ENCODE peak calls at places on chromosomes 1 and 21, in five cellular contexts. One of them, this sample, is unnamed.

GRCh38 chr21:29718081-29718815 is 221.5 kb downstream of the GRIK1 start:
- DNase-seq in spleen: no peak
- DNase-seq in tibial nerve: no peak
- DNase-seq in Kasumi-1: no peak
- DNase-seq in activated T-cell treated with anti-CD3 and anti-CD28 coated beads, Interleukin-2, amount 50 U/mL, for 48 hours: no peak
- DNase-seq in this sample: no peak

GRCh38 chr1:233485809-233486398 is 128.0 kb upstream of the KCNK1 start:
- DNase-seq in tibial nerve: no peak
- DNase-seq in spleen: no peak
- DNase-seq in activated T-cell treated with anti-CD3 and anti-CD28 coated beads, Interleukin-2, amount 50 U/mL, for 48 hours: no peak
- DNase-seq in Kasumi-1: no peak
- DNase-seq in this sample: no peak

GRCh38 chr1:206754011-206754410 is 16.6 kb upstream of the IL19 start:
- DNase-seq in tibial nerve: no peak
- DNase-seq in Kasumi-1: no peak
- DNase-seq in activated T-cell treated with anti-CD3 and anti-CD28 coated beads, Interleukin-2, amount 50 U/mL, for 48 hours: no peak
- DNase-seq in spleen: no peak
- DNase-seq in this sample: no peak

GRCh38 chr1:24735619-24736375 is 9.4 kb upstream of the CLIC4 start:
- DNase-seq in tibial nerve: no peak
- DNase-seq in activated T-cell treated with anti-CD3 and anti-CD28 coated beads, Interleukin-2, amount 50 U/mL, for 48 hours: no peak
- DNase-seq in Kasumi-1: no peak
- DNase-seq in spleen: peak
- DNase-seq in this sample: peak

GRCh38 chr1:71587961-71588360 is 507.1 kb upstream of the ZRANB2 start:
- DNase-seq in spleen: no peak
- DNase-seq in Kasumi-1: peak
- DNase-seq in tibial nerve: no peak
- DNase-seq in activated T-cell treated with anti-CD3 and anti-CD28 coated beads, Interleukin-2, amount 50 U/mL, for 48 hours: no peak
- DNase-seq in this sample: no peak

GRCh38 chr21:16137106-16137505 is 407.3 kb downstream of the USP25 start:
- DNase-seq in Kasumi-1: no peak
- DNase-seq in activated T-cell treated with anti-CD3 and anti-CD28 coated beads, Interleukin-2, amount 50 U/mL, for 48 hours: no peak
- DNase-seq in tibial nerve: no peak
- DNase-seq in spleen: no peak
- DNase-seq in this sample: no peak

GRCh38 chr1:19804786-19805390 is 5.2 kb upstream of the TMCO4 start:
- DNase-seq in activated T-cell treated with anti-CD3 and anti-CD28 coated beads, Interleukin-2, amount 50 U/mL, for 48 hours: no peak
- DNase-seq in tibial nerve: no peak
- DNase-seq in Kasumi-1: no peak
- DNase-seq in spleen: no peak
- DNase-seq in this sample: no peak

GRCh38 chr1:241639653-241640148 is 468 bp downstream of the CHML start:
- DNase-seq in Kasumi-1: peak
- DNase-seq in activated T-cell treated with anti-CD3 and anti-CD28 coated beads, Interleukin-2, amount 50 U/mL, for 48 hours: peak
- DNase-seq in tibial nerve: no peak
- DNase-seq in spleen: peak
- DNase-seq in this sample: no peak

GRCh38 chr1:168974611-168975010 is 131.9 kb upstream of the ATP1B1 start:
- DNase-seq in spleen: no peak
- DNase-seq in activated T-cell treated with anti-CD3 and anti-CD28 coated beads, Interleukin-2, amount 50 U/mL, for 48 hours: no peak
- DNase-seq in Kasumi-1: no peak
- DNase-seq in tibial nerve: no peak
- DNase-seq in this sample: no peak

GRCh38 chr1:192807221-192807967 is 1.4 kb upstream of the RGS2 start:
- DNase-seq in Kasumi-1: peak
- DNase-seq in spleen: no peak
- DNase-seq in tibial nerve: no peak
- DNase-seq in activated T-cell treated with anti-CD3 and anti-CD28 coated beads, Interleukin-2, amount 50 U/mL, for 48 hours: peak
- DNase-seq in this sample: peak

GRCh38 chr1:177209357-177209756 is 38.6 kb downstream of the BRINP2 start:
- DNase-seq in Kasumi-1: no peak
- DNase-seq in tibial nerve: peak
- DNase-seq in spleen: peak
- DNase-seq in activated T-cell treated with anti-CD3 and anti-CD28 coated beads, Interleukin-2, amount 50 U/mL, for 48 hours: no peak
- DNase-seq in this sample: no peak

GRCh38 chr1:178684111-178684510 is 40.9 kb upstream of the RALGPS2 start:
- DNase-seq in Kasumi-1: no peak
- DNase-seq in spleen: no peak
- DNase-seq in tibial nerve: no peak
- DNase-seq in activated T-cell treated with anti-CD3 and anti-CD28 coated beads, Interleukin-2, amount 50 U/mL, for 48 hours: no peak
- DNase-seq in this sample: no peak

GRCh38 chr1:239283229-239283628 is 103.1 kb upstream of the CHRM3 start:
- DNase-seq in Kasumi-1: no peak
- DNase-seq in spleen: no peak
- DNase-seq in tibial nerve: no peak
- DNase-seq in activated T-cell treated with anti-CD3 and anti-CD28 coated beads, Interleukin-2, amount 50 U/mL, for 48 hours: no peak
- DNase-seq in this sample: no peak

GRCh38 chr1:17053071-17053684 is 654 bp downstream of the SDHB start:
- DNase-seq in spleen: no peak
- DNase-seq in activated T-cell treated with anti-CD3 and anti-CD28 coated beads, Interleukin-2, amount 50 U/mL, for 48 hours: peak
- DNase-seq in Kasumi-1: no peak
- DNase-seq in tibial nerve: no peak
- DNase-seq in this sample: peak

GRCh38 chr21:38556390-38556789 is 58.1 kb upstream of the ERG start:
- DNase-seq in activated T-cell treated with anti-CD3 and anti-CD28 coated beads, Interleukin-2, amount 50 U/mL, for 48 hours: no peak
- DNase-seq in tibial nerve: no peak
- DNase-seq in spleen: no peak
- DNase-seq in Kasumi-1: no peak
- DNase-seq in this sample: no peak

GRCh38 chr21:36504067-36505058 is 24.4 kb upstream of the CLDN14 start:
- DNase-seq in Kasumi-1: peak
- DNase-seq in activated T-cell treated with anti-CD3 and anti-CD28 coated beads, Interleukin-2, amount 50 U/mL, for 48 hours: peak
- DNase-seq in tibial nerve: no peak
- DNase-seq in spleen: no peak
- DNase-seq in this sample: peak

GRCh38 chr1:147273409-147274307 is 31.2 kb downstream of the CHD1L start:
- DNase-seq in activated T-cell treated with anti-CD3 and anti-CD28 coated beads, Interleukin-2, amount 50 U/mL, for 48 hours: no peak
- DNase-seq in tibial nerve: no peak
- DNase-seq in Kasumi-1: peak
- DNase-seq in spleen: no peak
- DNase-seq in this sample: peak

GRCh38 chr1:59116920-59117542 is 179.9 kb upstream of the FGGY start:
- DNase-seq in tibial nerve: no peak
- DNase-seq in spleen: no peak
- DNase-seq in activated T-cell treated with anti-CD3 and anti-CD28 coated beads, Interleukin-2, amount 50 U/mL, for 48 hours: peak
- DNase-seq in Kasumi-1: no peak
- DNase-seq in this sample: no peak

GRCh38 chr1:204198978-204199340 is 2.7 kb upstream of the KISS1 start:
- DNase-seq in tibial nerve: no peak
- DNase-seq in spleen: peak
- DNase-seq in Kasumi-1: no peak
- DNase-seq in activated T-cell treated with anti-CD3 and anti-CD28 coated beads, Interleukin-2, amount 50 U/mL, for 48 hours: no peak
- DNase-seq in this sample: no peak

GRCh38 chr1:207264663-207265270 is 56.7 kb upstream of the CD55 start:
- DNase-seq in spleen: no peak
- DNase-seq in Kasumi-1: no peak
- DNase-seq in activated T-cell treated with anti-CD3 and anti-CD28 coated beads, Interleukin-2, amount 50 U/mL, for 48 hours: no peak
- DNase-seq in tibial nerve: no peak
- DNase-seq in this sample: no peak

GRCh38 chr1:91731815-91732214 is 154.1 kb downstream of the TGFBR3 start:
- DNase-seq in spleen: no peak
- DNase-seq in activated T-cell treated with anti-CD3 and anti-CD28 coated beads, Interleukin-2, amount 50 U/mL, for 48 hours: peak
- DNase-seq in Kasumi-1: no peak
- DNase-seq in tibial nerve: no peak
- DNase-seq in this sample: no peak

GRCh38 chr1:1781526-1781903 is 3.2 kb upstream of the NADK start:
- DNase-seq in tibial nerve: no peak
- DNase-seq in activated T-cell treated with anti-CD3 and anti-CD28 coated beads, Interleukin-2, amount 50 U/mL, for 48 hours: peak
- DNase-seq in Kasumi-1: no peak
- DNase-seq in spleen: no peak
- DNase-seq in this sample: no peak

GRCh38 chr1:209400351-209401220 is 182.9 kb upstream of the CAMK1G start:
- DNase-seq in Kasumi-1: no peak
- DNase-seq in tibial nerve: no peak
- DNase-seq in spleen: no peak
- DNase-seq in activated T-cell treated with anti-CD3 and anti-CD28 coated beads, Interleukin-2, amount 50 U/mL, for 48 hours: no peak
- DNase-seq in this sample: no peak

GRCh38 chr1:90505806-90506205 is 211.3 kb downstream of the BARHL2 start:
- DNase-seq in Kasumi-1: no peak
- DNase-seq in tibial nerve: no peak
- DNase-seq in activated T-cell treated with anti-CD3 and anti-CD28 coated beads, Interleukin-2, amount 50 U/mL, for 48 hours: no peak
- DNase-seq in spleen: no peak
- DNase-seq in this sample: no peak

GRCh38 chr1:10818262-10819197 is 22.1 kb upstream of the CASZ1 start:
- DNase-seq in activated T-cell treated with anti-CD3 and anti-CD28 coated beads, Interleukin-2, amount 50 U/mL, for 48 hours: no peak
- DNase-seq in tibial nerve: no peak
- DNase-seq in Kasumi-1: no peak
- DNase-seq in spleen: no peak
- DNase-seq in this sample: no peak

GRCh38 chr1:203467550-203467921 is 8.1 kb upstream of the PRELP start:
- DNase-seq in activated T-cell treated with anti-CD3 and anti-CD28 coated beads, Interleukin-2, amount 50 U/mL, for 48 hours: no peak
- DNase-seq in spleen: no peak
- DNase-seq in tibial nerve: peak
- DNase-seq in Kasumi-1: no peak
- DNase-seq in this sample: no peak

GRCh38 chr1:87279201-87279860 is 49.3 kb upstream of the LMO4 start:
- DNase-seq in spleen: no peak
- DNase-seq in Kasumi-1: no peak
- DNase-seq in activated T-cell treated with anti-CD3 and anti-CD28 coated beads, Interleukin-2, amount 50 U/mL, for 48 hours: no peak
- DNase-seq in tibial nerve: peak
- DNase-seq in this sample: no peak

GRCh38 chr1:10867914-10868598 is 71.6 kb upstream of the CASZ1 start:
- DNase-seq in activated T-cell treated with anti-CD3 and anti-CD28 coated beads, Interleukin-2, amount 50 U/mL, for 48 hours: no peak
- DNase-seq in Kasumi-1: no peak
- DNase-seq in tibial nerve: no peak
- DNase-seq in spleen: no peak
- DNase-seq in this sample: no peak

GRCh38 chr1:11175461-11175860 is 13.7 kb upstream of the ANGPTL7 start:
- DNase-seq in activated T-cell treated with anti-CD3 and anti-CD28 coated beads, Interleukin-2, amount 50 U/mL, for 48 hours: no peak
- DNase-seq in spleen: no peak
- DNase-seq in Kasumi-1: no peak
- DNase-seq in tibial nerve: no peak
- DNase-seq in this sample: no peak